ENCODE peak calls at places on chromosomes 1 and 21, in four cellular contexts. S, P, J and R are unnamed samples.

GRCh38 chr1:206581571-206581981 is 30.7 kb downstream of the EIF2D start:
- DNase-seq in S (no peak), P (no peak), J (no peak), R (no peak)

GRCh38 chr1:155001688-155002474 is 721 bp upstream of the ZBTB7B start:
- DNase-seq in S (peak), J (peak), P (peak), R (peak)

GRCh38 chr21:35475768-35476167 is 426.7 kb upstream of the RUNX1 start:
- DNase-seq in P (no peak), J (no peak), S (no peak), R (no peak)

GRCh38 chr1:173285046-173285445 is 77.9 kb upstream of the TNFSF4 start:
- DNase-seq in P (no peak), J (no peak), S (no peak), R (no peak)

GRCh38 chr1:63645301-63645700 is 52.1 kb downstream of the PGM1 start:
- DNase-seq in P (no peak), S (no peak), J (no peak), R (no peak)

GRCh38 chr21:8993284-8993942 is 1528.0 kb upstream of the TPTE start:
- DNase-seq in S (no peak), J (no peak), P (no peak), R (no peak)

GRCh38 chr1:39957299-39958020 is 2.5 kb downstream of the MFSD2A start:
- DNase-seq in P (no peak), S (no peak), J (no peak), R (no peak)

GRCh38 chr1:182048562-182048961 is 12.9 kb downstream of the ZNF648 start:
- DNase-seq in S (no peak), P (no peak), J (no peak), R (no peak)

GRCh38 chr21:44887126-44887806 is 13.8 kb upstream of the PTTG1IP start:
- DNase-seq in S (no peak), P (no peak), J (no peak), R (no peak)

GRCh38 chr1:227270554-227270953 is 47.7 kb downstream of the CDC42BPA start:
- DNase-seq in J (no peak), P (no peak), S (no peak), R (no peak)

GRCh38 chr1:1132042-1132927 is 16.4 kb upstream of the C1orf159 start:
- DNase-seq in S (peak), J (no peak), P (peak), R (no peak)

GRCh38 chr1:225882699-225883615 is 777 bp upstream of the TMEM63A start:
- DNase-seq in P (peak), S (no peak), J (peak), R (peak)

GRCh38 chr1:6486433-6487011 is 4.9 kb downstream of the PLEKHG5 start:
- DNase-seq in S (peak), P (peak), J (peak), R (peak)

GRCh38 chr1:203536981-203537455 is 43.1 kb downstream of the OPTC start:
- DNase-seq in S (no peak), J (no peak), P (no peak), R (no peak)

GRCh38 chr1:206930210-206930798 is 8.6 kb upstream of the FCMR start:
- DNase-seq in J (no peak), S (no peak), P (no peak), R (peak)

GRCh38 chr1:230029244-230029643 is 37.8 kb upstream of the GALNT2 start:
- DNase-seq in S (no peak), J (no peak), P (no peak), R (no peak)

GRCh38 chr21:43922949-43923348 is 57.9 kb downstream of the AGPAT3 start:
- DNase-seq in S (no peak), P (no peak), J (no peak), R (no peak)

GRCh38 chr1:55378582-55378981 is 163.4 kb upstream of the USP24 start:
- DNase-seq in J (peak), P (peak), S (no peak), R (peak)

GRCh38 chr21:34522284-34522683 is 10.3 kb upstream of the KCNE1 start:
- DNase-seq in P (no peak), S (no peak), J (no peak), R (no peak)

GRCh38 chr1:230423261-230423660 is 2.9 kb downstream of the PGBD5 start:
- DNase-seq in P (no peak), J (no peak), S (no peak), R (no peak)

GRCh38 chr1:201720522-201720844 is 108.5 kb upstream of the IPO9 start:
- DNase-seq in J (no peak), S (no peak), P (no peak), R (no peak)

GRCh38 chr1:203557958-203558760 is 64.2 kb downstream of the OPTC start:
- DNase-seq in J (no peak), P (no peak), S (no peak), R (no peak)

GRCh38 chr1:33137800-33138199 is 44.0 kb downstream of the TRIM62 start:
- DNase-seq in P (no peak), S (no peak), J (peak), R (no peak)

GRCh38 chr1:211114446-211114845 is 19.5 kb downstream of the KCNH1 start:
- DNase-seq in P (no peak), S (no peak), J (no peak), R (no peak)

GRCh38 chr1:194538453-194538852 is 1352.0 kb upstream of the B3GALT2 start:
- DNase-seq in P (no peak), J (no peak), S (no peak), R (no peak)

GRCh38 chr1:15201849-15202551 is 45.0 kb upstream of the FHAD1 start:
- DNase-seq in S (no peak), P (no peak), J (no peak), R (no peak)

GRCh38 chr1:206590025-206590834 is 22.0 kb downstream of the EIF2D start:
- DNase-seq in S (no peak), P (no peak), J (peak), R (no peak)

GRCh38 chr1:163094182-163094581 is 25.0 kb downstream of the RGS4 start:
- DNase-seq in P (no peak), S (no peak), J (no peak), R (no peak)

GRCh38 chr1:150559627-150560010 is 10.4 kb downstream of the ADAMTSL4 start:
- DNase-seq in P (no peak), J (no peak), S (no peak), R (no peak)

GRCh38 chr1:178932966-178933603 is 62.2 kb upstream of the ANGPTL1 start:
- DNase-seq in S (no peak), P (no peak), J (no peak), R (no peak)
- TF ChIP-seq POLR2AphosphoS5 in S (no peak), P (no peak), J (no peak), R (no peak)

GRCh38 chr1:29121516-29121937 is 2.2 kb downstream of the TMEM200B start:
- DNase-seq in P (no peak), J (no peak), S (no peak), R (no peak)
- TF ChIP-seq POLR2AphosphoS5 in P (no peak), J (no peak), S (no peak), R (no peak)

GRCh38 chr1:184958554-184959353 is 15.6 kb downstream of the NIBAN1 start:
- DNase-seq in S (no peak), J (no peak), P (no peak), R (no peak)
- TF ChIP-seq POLR2AphosphoS5 in S (no peak), J (no peak), P (no peak), R (no peak)

GRCh38 chr1:25184011-25184762 is 48.1 kb downstream of the SYF2 start:
- DNase-seq in S (no peak), J (no peak), P (no peak), R (no peak)

GRCh38 chr1:25178917-25179571 is 53.3 kb downstream of the SYF2 start:
- DNase-seq in P (no peak), S (no peak), J (peak), R (no peak)

GRCh38 chr1:25183126-25183980 is 48.9 kb downstream of the SYF2 start:
- DNase-seq in S (no peak), P (no peak), J (no peak), R (no peak)

GRCh38 chr1:25182629-25183028 is 49.7 kb downstream of the SYF2 start:
- DNase-seq in J (no peak), P (no peak), S (no peak), R (no peak)

DNA sequence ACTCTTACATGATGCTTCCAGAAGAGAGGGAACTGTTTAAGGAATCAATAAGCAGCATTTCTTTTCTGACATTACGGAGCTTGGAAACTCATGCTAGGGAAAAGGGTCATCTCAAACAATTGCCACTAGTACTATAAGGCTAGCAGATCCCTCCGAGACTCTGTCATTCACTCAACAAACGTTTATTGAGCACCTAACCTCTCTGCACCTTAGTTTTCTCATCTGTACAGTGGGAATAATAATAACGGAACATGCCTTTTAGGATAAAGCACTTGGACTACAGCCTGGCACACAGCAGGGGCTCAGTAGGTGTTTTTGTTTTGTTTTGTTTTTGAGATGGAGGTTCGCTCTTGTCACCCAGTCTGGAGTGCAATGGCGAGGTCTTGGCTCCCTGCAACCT is 51.3 kb downstream of the SYF2 start:
- DNase-seq in J (no peak), P (no peak), S (no peak), R (no peak)
- TF ChIP-seq POLR2AphosphoS5 in J (no peak), P (no peak), S (no peak), R (no peak)

GRCh38 chr1:209542585-209542984 is 40.9 kb upstream of the CAMK1G start:
- DNase-seq in J (no peak), P (no peak), S (no peak), R (no peak)

GRCh38 chr1:209534496-209535250 is 48.8 kb upstream of the CAMK1G start:
- DNase-seq in J (no peak), P (no peak), S (no peak), R (no peak)

GRCh38 chr1:209536843-209537242 is 46.7 kb upstream of the CAMK1G start:
- DNase-seq in J (no peak), S (no peak), P (no peak), R (no peak)

GRCh38 chr1:209537336-209538114 is 46.0 kb upstream of the CAMK1G start:
- DNase-seq in S (no peak), J (no peak), P (no peak), R (no peak)
- TF ChIP-seq POLR2AphosphoS5 in S (no peak), J (no peak), P (no peak), R (no peak)